ENCODE peak calls at places on chromosomes 7 and 10, in five cellular contexts. One of them, this sample, is unnamed.

GRCh38 chr7:121960678-121961461 is 87.9 kb downstream of the PTPRZ1 start:
- DNase-seq in effector memory CD8-positive, alpha-beta T cell: no peak
- DNase-seq in HFFc6: peak; percentile 90
- DNase-seq in right cardiac atrium: no peak
- DNase-seq in left ventricle myocardium inferior: no peak
- DNase-seq in this sample: no peak

GRCh38 chr7:151599401-151600227 is 79.9 kb upstream of the RHEB start:
- DNase-seq in effector memory CD8-positive, alpha-beta T cell: no peak
- DNase-seq in HFFc6: peak; percentile 86
- DNase-seq in right cardiac atrium: no peak
- DNase-seq in left ventricle myocardium inferior: no peak
- DNase-seq in this sample: no peak

GRCh38 chr10:86856156-86856555 is 99.7 kb downstream of the BMPR1A start:
- DNase-seq in effector memory CD8-positive, alpha-beta T cell: no peak
- DNase-seq in HFFc6: no peak
- DNase-seq in right cardiac atrium: no peak
- DNase-seq in left ventricle myocardium inferior: no peak
- DNase-seq in this sample: no peak

GRCh38 chr7:100493476-100494264 is 9.9 kb downstream of the NYAP1 start:
- DNase-seq in effector memory CD8-positive, alpha-beta T cell: no peak
- DNase-seq in HFFc6: no peak
- DNase-seq in right cardiac atrium: no peak
- DNase-seq in left ventricle myocardium inferior: peak; percentile 34
- DNase-seq in this sample: peak; percentile 92

GRCh38 chr7:157268540-157268939 is 68.3 kb upstream of the DNAJB6 start:
- DNase-seq in effector memory CD8-positive, alpha-beta T cell: no peak
- DNase-seq in HFFc6: no peak
- DNase-seq in right cardiac atrium: no peak
- DNase-seq in left ventricle myocardium inferior: no peak
- DNase-seq in this sample: no peak

GRCh38 chr10:117936136-117936535 is 110.6 kb downstream of the RAB11FIP2 start:
- DNase-seq in effector memory CD8-positive, alpha-beta T cell: no peak
- DNase-seq in HFFc6: peak; percentile 11
- DNase-seq in right cardiac atrium: peak; percentile 28
- DNase-seq in left ventricle myocardium inferior: peak; percentile 24
- DNase-seq in this sample: no peak

GRCh38 chr10:71748671-71749191 is 24.6 kb downstream of the VSIR start:
- DNase-seq in effector memory CD8-positive, alpha-beta T cell: peak; percentile 68
- DNase-seq in HFFc6: no peak
- DNase-seq in right cardiac atrium: peak; percentile 78
- DNase-seq in left ventricle myocardium inferior: peak; percentile 86
- DNase-seq in this sample: peak; percentile 91

GRCh38 chr10:66762218-66762729 is 163.6 kb upstream of the LRRTM3 start:
- DNase-seq in effector memory CD8-positive, alpha-beta T cell: no peak
- DNase-seq in HFFc6: no peak
- DNase-seq in right cardiac atrium: no peak
- DNase-seq in left ventricle myocardium inferior: no peak
- DNase-seq in this sample: no peak

GRCh38 chr7:92841192-92841591 is 4.8 kb upstream of the CDK6 start:
- DNase-seq in effector memory CD8-positive, alpha-beta T cell: no peak
- DNase-seq in HFFc6: no peak
- DNase-seq in right cardiac atrium: no peak
- DNase-seq in left ventricle myocardium inferior: no peak
- DNase-seq in this sample: no peak

GRCh38 chr10:123913688-123914268 is 22.2 kb upstream of the CPXM2 start:
- DNase-seq in effector memory CD8-positive, alpha-beta T cell: no peak
- DNase-seq in HFFc6: no peak
- DNase-seq in right cardiac atrium: peak; percentile 37
- DNase-seq in left ventricle myocardium inferior: no peak
- DNase-seq in this sample: no peak

GRCh38 chr10:31698169-31698890 is 230.3 kb downstream of the ARHGAP12 start:
- DNase-seq in effector memory CD8-positive, alpha-beta T cell: no peak
- DNase-seq in HFFc6: peak; percentile 74
- DNase-seq in right cardiac atrium: peak; percentile 77
- DNase-seq in left ventricle myocardium inferior: peak; percentile 67
- DNase-seq in this sample: peak; percentile 64

GRCh38 chr10:95728535-95728934 is 27.4 kb upstream of the ENTPD1 start:
- DNase-seq in effector memory CD8-positive, alpha-beta T cell: no peak
- DNase-seq in HFFc6: no peak
- DNase-seq in right cardiac atrium: no peak
- DNase-seq in left ventricle myocardium inferior: no peak
- DNase-seq in this sample: no peak